ENCODE peak calls at places on chromosome 14, in four cellular contexts. E is activated CD4-positive, alpha-beta T cell treated with anti-CD3 and anti-CD28 coated beads for 36 hours; Z is PC-3; T is CD4-positive, CD25-positive, alpha-beta regulatory T cell. Y is an unnamed sample.
A peak's percentile ranks its signal among the peaks of the same experiment; 100 is the strongest.

GRCh38 chr14:75559451-75560187 is 18.8 kb upstream of the FLVCR2 start:
- DNase-seq in E (peak; percentile 85), Z (peak; percentile 80), T (no peak), Y (no peak)

GRCh38 chr14:91778217-91778616 is 46.3 kb upstream of the CATSPERB start:
- DNase-seq in E (no peak), Z (no peak), T (no peak), Y (no peak)

GRCh38 chr14:75283884-75284563 is 5.4 kb downstream of the FOS start:
- DNase-seq in E (no peak), Z (no peak), T (peak; percentile 41), Y (no peak)

GRCh38 chr14:80955434-80955939 is at the start of gene TSHR:
- DNase-seq in E (peak; percentile 16), Z (no peak), T (no peak), Y (peak; percentile 48)

GRCh38 chr14:103115845-103116572 is 7.3 kb upstream of the TNFAIP2 start:
- DNase-seq in E (no peak), Z (peak; percentile 75), T (no peak), Y (no peak)

GRCh38 chr14:78253986-78254385 is 83.8 kb downstream of the NRXN3 start:
- DNase-seq in E (peak; percentile 28), Z (peak; percentile 68), T (no peak), Y (no peak)

GRCh38 chr14:55772521-55772920 is 192.5 kb downstream of the KTN1 start:
- DNase-seq in E (no peak), Z (no peak), T (no peak), Y (no peak)

GRCh38 chr14:22370084-22370847 is 218.8 kb downstream of the DAD1 start:
- DNase-seq in E (no peak), Z (peak; percentile 97), T (no peak), Y (no peak)